ENCODE peak calls at places on chromosomes 3 and 15, in eight cellular contexts. K is A673, V is heart right ventricle, M is fibroblast of mammary gland, X is GM23338, J is omental fat pad, T is fibroblast of villous mesenchyme, C is fibroblast of pulmonary artery. R is an unnamed sample.

GRCh38 chr3:74328505-74328904 is 286.0 kb downstream of the CNTN3 start:
- DNase-seq in K (no peak), V (no peak), M (no peak), X (no peak), J (no peak), T (no peak), C (no peak), R (no peak)

GRCh38 chr15:83695246-83695645 is 41.3 kb downstream of the ADAMTSL3 start:
- DNase-seq in K (no peak), V (no peak), M (peak; percentile 39), X (peak; percentile 21), J (no peak), T (no peak), C (no peak), R (no peak)

GRCh38 chr15:48614051-48614450 is 31.5 kb downstream of the FBN1 start:
- DNase-seq in K (no peak), V (no peak), M (no peak), X (no peak), J (no peak), T (peak; percentile 82), C (no peak), R (no peak)

GRCh38 chr15:49124371-49124770 is 31.0 kb downstream of the COPS2 start:
- DNase-seq in K (no peak), V (no peak), M (no peak), X (no peak), J (no peak), T (peak; percentile 55), C (no peak), R (no peak)

GRCh38 chr3:65878831-65879230 is 159.9 kb downstream of the MAGI1 start:
- DNase-seq in K (no peak), V (no peak), M (no peak), X (peak; percentile 63), J (no peak), T (no peak), C (no peak), R (no peak)

GRCh38 chr15:88918738-88919137 is 5.6 kb upstream of the MFGE8 start:
- DNase-seq in K (peak; percentile 95), V (peak; percentile 28), M (peak; percentile 99), X (no peak), J (peak; percentile 72), T (peak; percentile 100), C (peak; percentile 97), R (peak; percentile 99)

GRCh38 chr3:172707967-172708366 is 2.9 kb downstream of the NCEH1 start:
- DNase-seq in K (no peak), V (no peak), M (peak; percentile 37), X (no peak), J (no peak), T (peak; percentile 49), C (peak; percentile 88), R (peak; percentile 70)

GRCh38 chr3:45211466-45212094 is 14.5 kb downstream of the TMEM158 start:
- DNase-seq in K (no peak), V (no peak), M (no peak), X (no peak), J (no peak), T (peak; percentile 79), C (peak; percentile 11), R (no peak)

GRCh38 chr3:197746801-197747237 is 2.9 kb upstream of the FYTTD1 start:
- DNase-seq in K (no peak), V (no peak), M (no peak), X (peak; percentile 32), J (no peak), T (no peak), C (no peak), R (no peak)

GRCh38 chr3:39327746-39328349 is 1.7 kb upstream of the CCR8 start:
- DNase-seq in K (no peak), V (no peak), M (no peak), X (no peak), J (no peak), T (no peak), C (no peak), R (no peak)

GRCh38 chr3:132038198-132038825 is 3.5 kb upstream of the CPNE4 start:
- DNase-seq in K (peak; percentile 71), V (no peak), M (peak; percentile 33), X (peak; percentile 73), J (no peak), T (peak; percentile 22), C (peak; percentile 53), R (peak; percentile 24)

GRCh38 chr15:101578443-101578894 is 73.7 kb downstream of the TM2D3 start:
- DNase-seq in K (peak; percentile 31), V (peak; percentile 45), M (peak; percentile 8), X (peak; percentile 65), J (no peak), T (peak; percentile 32), C (peak; percentile 33), R (no peak)

GRCh38 chr3:50242778-50243551 is 7.0 kb downstream of the GNAI2 start:
- DNase-seq in K (no peak), V (peak; percentile 69), M (peak; percentile 58), X (peak; percentile 60), J (no peak), T (peak; percentile 55), C (peak; percentile 76), R (no peak)

GRCh38 chr3:184952671-184953070 is 140.7 kb downstream of the VPS8 start:
- DNase-seq in K (no peak), V (no peak), M (peak; percentile 61), X (no peak), J (no peak), T (peak; percentile 81), C (peak; percentile 37), R (no peak)

GRCh38 chr3:14206548-14207177 is 28.0 kb downstream of the LSM3 start:
- DNase-seq in K (no peak), V (no peak), M (no peak), X (peak; percentile 53), J (no peak), T (no peak), C (no peak), R (no peak)
- TF ChIP-seq CTCF in K (no peak), V (no peak), M (no peak), X (peak; percentile 31), J (no peak), T (no peak), C (no peak), R (peak; percentile 15)

DNA sequence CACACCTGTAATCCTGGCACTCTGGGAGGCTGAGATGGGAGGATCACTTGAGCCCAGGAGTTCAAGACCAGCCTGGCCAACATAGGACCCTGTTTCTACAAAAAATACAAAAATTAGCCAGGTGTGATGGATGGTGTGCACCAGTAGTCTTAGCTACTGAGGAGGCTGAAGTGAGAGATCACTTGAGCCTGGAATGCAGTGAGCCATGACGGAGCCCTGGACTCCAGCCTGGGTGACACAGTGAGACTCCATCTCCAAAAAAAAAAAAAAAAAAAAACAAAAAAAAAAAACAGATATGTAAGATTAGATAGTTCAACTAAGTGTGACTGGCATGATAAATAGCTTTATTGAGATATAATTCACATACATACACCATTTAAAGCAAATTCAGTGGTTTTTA is 9.7 kb downstream of the RBSN start:
- DNase-seq in K (no peak), V (no peak), M (no peak), X (no peak), J (no peak), T (no peak), C (no peak), R (no peak)
- TF ChIP-seq CTCF in K (no peak), V (no peak), M (no peak), X (no peak), J (no peak), T (no peak), C (no peak), R (no peak)

DNA sequence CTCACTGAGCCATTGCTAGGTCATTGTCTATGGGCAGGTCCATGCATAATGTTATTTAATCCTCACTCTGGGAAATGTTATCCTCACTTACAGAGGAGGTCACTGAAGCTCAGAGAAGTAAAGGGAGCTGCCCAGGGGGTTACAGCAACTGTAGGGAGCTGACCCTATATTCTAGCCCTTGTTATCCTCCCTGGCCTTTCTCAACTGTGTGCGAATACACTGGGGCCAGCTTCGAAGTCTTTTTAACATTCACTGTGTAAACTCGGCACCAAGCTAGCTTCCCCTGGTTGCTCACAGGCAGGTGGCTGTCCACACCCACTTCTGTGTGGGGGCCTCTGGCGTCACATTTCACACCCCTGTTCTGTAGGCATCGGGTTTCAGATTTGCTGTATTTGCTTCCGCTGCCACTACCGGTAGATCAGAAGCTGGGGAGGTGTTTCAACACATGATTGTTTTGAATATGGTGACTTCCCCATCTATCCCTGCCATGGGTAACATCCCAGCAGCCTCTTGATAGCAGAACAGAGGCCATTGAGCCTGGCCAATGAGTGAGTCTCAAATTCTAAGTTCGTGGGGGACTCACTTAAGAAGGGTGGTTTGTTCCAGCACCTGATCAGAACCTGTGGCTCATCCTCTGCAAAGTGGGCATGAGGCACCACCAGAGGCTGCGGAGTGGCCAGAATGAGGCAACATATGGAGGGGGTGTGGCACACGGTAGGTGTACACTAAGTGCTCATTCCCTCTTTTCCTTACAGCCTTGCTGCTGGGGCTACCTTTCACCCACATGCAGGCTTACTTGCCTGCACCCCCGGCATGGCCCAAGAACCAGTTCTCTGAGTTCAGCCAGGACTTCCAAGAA is 61.6 kb downstream of the IQSEC1 start:
- DNase-seq in K (no peak), V (no peak), M (no peak), X (peak; percentile 35), J (no peak), T (no peak), C (no peak), R (no peak)
- TF ChIP-seq CTCF in K (no peak), V (no peak), M (no peak), X (no peak), J (no peak), T (no peak), C (no peak), R (no peak)

GRCh38 chr3:133939496-133939835 is 43.8 kb upstream of the RAB6B start:
- DNase-seq in K (no peak), V (no peak), M (no peak), X (no peak), J (no peak), T (no peak), C (no peak), R (no peak)

GRCh38 chr3:133937061-133937686 is 41.5 kb upstream of the RAB6B start:
- DNase-seq in K (no peak), V (no peak), M (no peak), X (no peak), J (no peak), T (no peak), C (no peak), R (no peak)

GRCh38 chr3:133937756-133938601 is 42.3 kb upstream of the RAB6B start:
- DNase-seq in K (no peak), V (no peak), M (peak; percentile 83), X (no peak), J (no peak), T (peak; percentile 14), C (peak; percentile 74), R (peak; percentile 55)

GRCh38 chr3:133940536-133940935 is 44.9 kb upstream of the RAB6B start:
- DNase-seq in K (no peak), V (no peak), M (no peak), X (no peak), J (no peak), T (no peak), C (no peak), R (no peak)

DNA sequence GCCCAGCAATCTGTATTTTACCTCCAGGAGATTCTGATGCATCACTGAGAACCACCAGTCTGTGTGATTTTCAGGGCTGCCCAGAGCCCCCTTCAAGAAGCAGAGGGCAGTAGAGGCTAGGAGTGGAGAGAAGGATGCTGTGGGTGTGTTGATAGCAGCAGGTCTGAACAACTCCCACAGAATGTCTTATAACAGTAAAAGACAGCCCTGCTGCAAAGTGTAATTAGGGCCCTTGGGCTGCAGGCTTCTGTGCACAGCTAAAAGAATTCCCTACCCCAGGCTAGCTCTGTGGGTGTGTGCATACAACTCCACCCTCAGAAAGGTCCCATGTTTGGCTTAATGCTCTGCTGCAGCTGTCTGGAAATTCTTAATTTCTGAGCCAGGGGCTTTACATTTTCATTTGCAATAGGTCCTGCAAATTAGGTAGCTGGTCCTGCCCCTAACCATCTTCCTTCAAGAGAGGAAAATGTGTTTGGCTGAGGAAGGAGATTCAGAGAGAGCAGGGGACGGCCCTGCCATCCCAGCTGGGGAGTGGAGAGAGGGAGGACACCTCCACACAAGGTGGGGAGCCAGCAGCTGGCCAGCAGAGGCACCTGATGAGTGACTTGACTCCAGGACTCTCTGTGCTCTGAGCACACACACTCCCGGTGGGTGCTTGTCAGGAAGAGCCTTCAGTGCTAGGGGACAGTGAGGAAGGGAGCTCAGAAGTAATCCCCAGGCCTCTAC is 43.3 kb upstream of the RAB6B start:
- DNase-seq in K (no peak), V (no peak), M (peak; percentile 26), X (peak; percentile 11), J (no peak), T (no peak), C (peak; percentile 56), R (no peak)
- TF ChIP-seq CTCF in K (no peak), V (peak; percentile 22), M (peak; percentile 10), X (peak; percentile 13), J (no peak), T (peak; percentile 17), C (peak; percentile 42), R (peak; percentile 10)